ENCODE peak calls at places on chromosomes 13 and 19, in nine cellular contexts. J is stimulated activated CD8-positive, alpha-beta memory T cell treated with anti-CD3 and anti-CD28 coated beads, Interleukin-7, amount 100 ng/mL, for 1 hour; W is caudate nucleus; G is activated T-cell treated with anti-CD3 and anti-CD28 coated beads for 48 hours; I is adrenal gland; M is AG04450; T is AG08396; L is mucosa of descending colon; P is skeletal muscle cell. R is an unnamed sample.

GRCh38 chr19:11152318-11153062 is 3.1 kb downstream of the SPC24 start:
- DNase-seq in L (peak), J (no peak), I (peak), W (no peak), G (no peak), T (peak), P (peak), M (no peak), R (no peak)

GRCh38 chr19:33273881-33274662 is 28.3 kb downstream of the CEBPA start:
- DNase-seq in I (peak), J (no peak), W (peak), T (peak), M (peak), G (peak), L (peak), P (peak), R (peak)

GRCh38 chr13:66154981-66155380 is 1075.2 kb downstream of the PCDH9 start:
- DNase-seq in L (no peak), J (no peak), T (no peak), M (no peak), G (no peak), P (peak), I (no peak), W (no peak), R (peak)

GRCh38 chr19:7497292-7497691 is 8.5 kb upstream of the PEX11G start:
- DNase-seq in L (no peak), P (no peak), J (no peak), W (no peak), G (no peak), I (no peak), M (no peak), T (no peak), R (no peak)

GRCh38 chr19:39997595-39998216 is 846 bp downstream of the ZNF546 start:
- DNase-seq in L (no peak), W (no peak), G (peak), M (no peak), P (no peak), T (no peak), I (no peak), J (no peak), R (no peak)

GRCh38 chr19:19381007-19381926 is 24.2 kb upstream of the GATAD2A start:
- DNase-seq in G (no peak), W (no peak), L (peak), P (no peak), T (no peak), J (no peak), M (no peak), I (no peak), R (no peak)

GRCh38 chr19:328025-328505 is 16.5 kb downstream of the MIER2 start:
- DNase-seq in J (no peak), P (no peak), M (no peak), W (no peak), G (no peak), L (no peak), I (no peak), T (no peak), R (no peak)

GRCh38 chr19:13902993-13903555 is 2.8 kb downstream of the BRME1 start:
- DNase-seq in T (no peak), P (no peak), G (no peak), M (no peak), L (no peak), W (no peak), J (no peak), I (no peak), R (no peak)

GRCh38 chr19:27974082-27974513 is 1238.9 kb downstream of the UQCRFS1 start:
- DNase-seq in T (no peak), P (no peak), J (no peak), M (no peak), W (peak), G (no peak), L (peak), I (peak), R (no peak)

GRCh38 chr19:18605546-18606280 is 886 bp downstream of the CRLF1 start:
- DNase-seq in M (no peak), J (no peak), T (peak), W (no peak), L (no peak), P (no peak), I (no peak), G (no peak), R (no peak)

GRCh38 chr13:32585625-32586021 is 629 bp upstream of the PDS5B start:
- DNase-seq in G (no peak), L (peak), J (no peak), P (no peak), T (no peak), I (peak), M (no peak), W (no peak), R (no peak)

GRCh38 chr19:37763488-37763887 is 15.9 kb downstream of the ZNF573 start:
- DNase-seq in T (no peak), M (no peak), G (no peak), I (no peak), J (no peak), P (no peak), W (no peak), L (no peak), R (no peak)

GRCh38 chr19:8001651-8001994 is 3.8 kb downstream of the ELAVL1 start:
- DNase-seq in M (no peak), W (no peak), P (no peak), T (no peak), J (no peak), I (no peak), G (no peak), L (no peak), R (no peak)

GRCh38 chr13:36418022-36418805 is 14.1 kb upstream of the CCNA1 start:
- DNase-seq in M (no peak), P (peak), I (peak), W (no peak), L (no peak), T (no peak), J (no peak), G (no peak), R (no peak)

GRCh38 chr13:78978381-78978998 is 319.5 kb upstream of the OBI1 start:
- DNase-seq in P (peak), I (peak), G (no peak), T (peak), W (no peak), M (peak), L (peak), J (no peak), R (peak)

GRCh38 chr19:44356383-44357111 is at the start of gene ZNF112:
- DNase-seq in W (peak), T (peak), P (peak), J (no peak), L (peak), I (peak), G (no peak), M (peak), R (peak)

GRCh38 chr13:50323440-50324070 is 308.3 kb downstream of the KCNRG start:
- DNase-seq in I (no peak), M (peak), T (peak), P (peak), G (no peak), W (no peak), L (no peak), J (no peak), R (peak)

GRCh38 chr13:74868044-74868443 is 613.9 kb downstream of the TBC1D4 start:
- DNase-seq in T (no peak), W (no peak), I (no peak), J (no peak), L (no peak), P (peak), G (no peak), M (no peak), R (no peak)

GRCh38 chr19:24159707-24160106 is 72.7 kb downstream of the ZNF254 start:
- DNase-seq in I (no peak), P (no peak), W (no peak), M (no peak), J (no peak), T (no peak), L (peak), G (no peak), R (no peak)

R was measured in AG09309.